ENCODE peak calls at places on chromosomes 7 and 10, in eight cellular contexts. J is K562, M is GM12878, Y is A549, I is ovary, C is transverse colon, K is suprapubic skin, D is H1. A is an unnamed sample.

GRCh38 chr10:113094114-113094486 is 144.1 kb downstream of the TCF7L2 start:
- DNase-seq in J (no peak), M (peak), Y (no peak), I (no peak), C (no peak), K (no peak), D (no peak), A (no peak)

GRCh38 chr10:23965880-23966279 is 243.1 kb upstream of the KIAA1217 start:
- DNase-seq in J (no peak), M (no peak), Y (no peak), I (no peak), C (no peak), K (no peak), D (no peak), A (no peak)

GRCh38 chr10:124041684-124042445 is 51.5 kb downstream of the CHST15 start:
- DNase-seq in J (no peak), M (no peak), Y (no peak), I (no peak), C (no peak), K (no peak), D (no peak), A (no peak)

GRCh38 chr7:3482147-3482921 is 181.3 kb downstream of the SDK1 start:
- DNase-seq in J (no peak), M (no peak), Y (peak), I (no peak), C (peak), K (no peak), D (peak), A (no peak)

GRCh38 chr10:42551582-42552187 is 86.7 kb downstream of the ZNF33B start:
- DNase-seq in J (no peak), M (no peak), Y (peak), I (peak), C (no peak), K (no peak), D (no peak), A (no peak)

GRCh38 chr7:28405662-28406061 is 6.7 kb upstream of the CREB5 start:
- DNase-seq in J (no peak), M (no peak), Y (peak), I (no peak), C (peak), K (peak), D (no peak), A (no peak)

GRCh38 chr7:51148216-51148615 is 168.4 kb downstream of the COBL start:
- DNase-seq in J (no peak), M (no peak), Y (no peak), I (no peak), C (no peak), K (no peak), D (no peak), A (no peak)

GRCh38 chr7:3493499-3493898 is 192.4 kb downstream of the SDK1 start:
- DNase-seq in J (no peak), M (no peak), Y (no peak), I (no peak), C (no peak), K (no peak), D (no peak), A (no peak)

GRCh38 chr10:22958338-22958737 is 30.5 kb downstream of the ARMC3 start:
- DNase-seq in J (no peak), M (no peak), Y (no peak), I (no peak), C (no peak), K (no peak), D (no peak), A (no peak)

GRCh38 chr7:152543801-152544200 is 108.0 kb upstream of the KMT2C start:
- DNase-seq in J (no peak), M (no peak), Y (no peak), I (no peak), C (no peak), K (no peak), D (peak), A (no peak)

GRCh38 chr10:69723653-69724052 is 78.1 kb upstream of the COL13A1 start:
- DNase-seq in J (no peak), M (no peak), Y (no peak), I (no peak), C (no peak), K (no peak), D (no peak), A (no peak)

GRCh38 chr7:140182917-140183316 is 6.1 kb upstream of the KDM7A start:
- DNase-seq in J (no peak), M (no peak), Y (no peak), I (no peak), C (no peak), K (no peak), D (no peak), A (no peak)
- H3K4me3 ChIP-seq in J (no peak), M (no peak), Y (no peak), I (no peak), C (no peak), K (no peak), D (no peak), A (no peak)

DNA sequence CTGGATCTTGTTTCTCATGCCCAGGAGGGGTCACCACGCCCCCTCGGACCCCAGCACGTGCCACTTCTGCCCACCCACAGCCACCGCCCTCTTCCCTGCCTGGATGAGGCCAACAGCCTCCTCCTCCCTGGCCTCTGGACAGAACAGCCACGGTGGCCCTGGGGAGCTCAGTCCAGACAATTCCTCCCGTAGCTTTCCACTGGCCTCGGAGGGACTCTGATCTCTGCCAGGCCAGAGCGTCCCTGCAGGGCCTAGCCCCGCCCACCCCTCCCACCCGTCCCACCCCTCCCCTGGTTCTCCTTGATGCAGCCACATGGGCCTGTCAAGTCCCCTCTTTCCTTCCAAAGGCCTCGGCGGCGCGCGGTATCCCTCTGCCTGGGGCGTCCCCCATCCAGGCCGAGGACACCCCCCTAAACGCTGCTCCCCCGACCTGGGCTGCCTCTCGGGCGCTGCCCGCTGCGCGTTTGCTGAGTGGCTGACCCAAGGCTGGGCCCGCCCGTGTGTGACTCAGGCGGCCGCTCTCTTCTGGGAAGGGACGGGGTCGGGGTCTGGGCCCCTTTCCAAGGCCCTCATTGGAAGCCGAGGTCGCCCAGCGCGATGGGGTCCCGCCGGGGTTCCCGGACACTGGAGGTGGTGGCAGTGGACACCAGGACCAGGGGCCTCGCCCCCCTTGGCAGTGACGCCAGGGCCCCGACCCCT is 557 bp downstream of the TMEM120A start:
- DNase-seq in J (peak), M (no peak), Y (peak), I (peak), C (peak), K (peak), D (no peak), A (no peak)
- TF ChIP-seq EP300 in J (no peak), M (no peak), Y (no peak), I (no peak), C (no peak), K (no peak), D (no peak), A (no peak)

GRCh38 chr10:90644165-90644564 is 213.7 kb downstream of the HTR7 start:
- DNase-seq in J (no peak), M (no peak), Y (no peak), I (no peak), C (no peak), K (no peak), D (no peak), A (no peak)

GRCh38 chr10:90642650-90643049 is 215.2 kb downstream of the HTR7 start:
- DNase-seq in J (no peak), M (no peak), Y (no peak), I (no peak), C (no peak), K (no peak), D (no peak), A (no peak)

GRCh38 chr10:90641731-90642130 is 216.1 kb downstream of the HTR7 start:
- DNase-seq in J (no peak), M (no peak), Y (no peak), I (no peak), C (no peak), K (no peak), D (no peak), A (no peak)

DNA sequence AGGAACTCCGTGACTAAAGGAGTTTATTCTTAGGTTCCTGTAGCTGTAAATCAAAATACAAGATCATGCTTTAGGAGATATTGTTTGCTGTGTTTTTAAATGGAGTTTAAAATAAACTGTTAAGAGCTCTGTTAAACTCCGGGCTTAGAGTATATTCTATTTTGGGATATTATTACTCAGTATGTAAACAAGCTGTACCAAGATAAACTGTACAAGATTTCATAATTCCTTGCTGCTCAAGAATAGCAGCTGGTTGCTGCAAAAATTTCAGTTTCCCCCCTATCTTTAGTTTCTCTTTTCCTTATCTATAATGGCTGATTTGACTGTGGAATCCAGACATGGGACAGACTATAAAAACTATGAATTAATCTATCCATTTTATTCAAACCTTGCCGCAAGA is 215.7 kb downstream of the HTR7 start:
- DNase-seq in J (no peak), M (no peak), Y (no peak), I (no peak), C (no peak), K (no peak), D (no peak), A (no peak)
- H3K4me3 ChIP-seq in J (no peak), M (no peak), Y (no peak), I (no peak), C (no peak), K (no peak), D (no peak), A (no peak)

DNA sequence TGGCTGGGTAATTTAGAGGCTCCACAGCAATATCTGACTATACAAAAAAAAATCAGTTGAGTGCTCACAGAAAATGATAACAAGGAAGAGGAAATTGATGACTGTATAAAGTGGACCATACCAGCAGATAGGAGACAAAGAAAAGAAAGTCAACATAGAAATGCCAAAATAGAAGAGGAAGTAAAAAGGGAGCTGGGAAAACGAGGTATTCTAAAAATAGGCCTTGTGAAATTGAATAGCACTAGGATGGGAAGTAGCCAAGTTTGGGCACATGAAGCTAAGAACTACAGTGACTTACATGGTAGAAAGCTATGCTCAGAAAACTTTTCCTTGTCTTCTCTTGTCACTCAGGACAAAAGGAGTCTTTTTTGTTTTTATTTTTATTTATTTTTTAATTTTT is 76.2 kb upstream of the APBB1IP start:
- DNase-seq in J (no peak), M (no peak), Y (no peak), I (no peak), C (no peak), K (no peak), D (no peak), A (no peak)
- TF ChIP-seq EP300 in J (no peak), M (no peak), Y (no peak), I (no peak), C (no peak), K (no peak), D (no peak), A (no peak)

DNA sequence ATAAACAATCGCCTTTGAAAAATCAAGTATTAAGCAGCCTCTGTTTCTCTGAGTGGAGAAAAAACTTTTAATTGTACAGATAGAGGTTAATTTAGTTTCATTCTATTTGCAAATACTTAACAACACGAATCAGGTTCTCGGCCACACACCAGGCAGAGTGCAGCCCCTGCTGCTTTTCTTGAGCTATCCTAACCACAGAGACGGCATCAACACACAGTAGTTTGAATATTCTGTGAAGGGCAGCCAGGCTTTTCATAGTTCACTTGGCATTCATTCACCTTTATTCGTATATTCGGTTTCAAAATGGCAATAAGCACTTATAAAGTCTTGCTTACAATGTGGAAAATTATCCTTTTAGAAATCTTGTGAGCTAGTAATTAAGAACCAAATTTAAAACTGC is 5.7 kb downstream of the ADARB2 start:
- DNase-seq in J (no peak), M (no peak), Y (no peak), I (no peak), C (no peak), K (no peak), D (no peak), A (peak)
- H3K4me3 ChIP-seq in J (no peak), M (peak), Y (no peak), I (no peak), C (no peak), K (no peak), D (no peak), A (no peak)

GRCh38 chr10:10941106-10941505 is 76.6 kb upstream of the CELF2 start:
- DNase-seq in J (no peak), M (no peak), Y (no peak), I (no peak), C (no peak), K (no peak), D (no peak), A (no peak)
- TF ChIP-seq EP300 in J (no peak), M (no peak), Y (no peak), I (no peak), C (no peak), K (no peak), D (no peak), A (no peak)